ENCODE peak calls at places on chromosome 20, in eight cellular contexts. I is fibroblast of mammary gland, S is IMR-90, G is transverse colon, V is foreskin fibroblast, R is retinal pigment epithelial cell, Y is GM12865, D is cardiac fibroblast. C is an unnamed sample.
A peak's percentile ranks its signal among the peaks of the same experiment; 100 is the strongest.

GRCh38 chr20:17442588-17442987 is 88.6 kb downstream of the BFSP1 start:
- DNase-seq in I (peak; percentile 7), G (no peak), D (no peak), S (no peak), Y (no peak), V (no peak), R (no peak), C (no peak)

GRCh38 chr20:1626528-1627192 is 6.9 kb upstream of the SIRPB1 start:
- DNase-seq in D (no peak), V (no peak), Y (peak; percentile 36), I (no peak), S (no peak), R (no peak), G (no peak), C (no peak)

GRCh38 chr20:57603120-57603519 is 17.1 kb downstream of the ZBP1 start:
- DNase-seq in R (no peak), D (no peak), I (no peak), S (no peak), Y (no peak), G (no peak), V (no peak), C (no peak)

GRCh38 chr20:4041748-4042411 is 26.5 kb upstream of the RNF24 start:
- DNase-seq in D (peak; percentile 98), V (peak; percentile 68), I (peak; percentile 97), Y (no peak), R (peak; percentile 93), G (peak; percentile 90), S (peak; percentile 89), C (peak; percentile 86)

GRCh38 chr20:15895560-15896084 is 677.6 kb downstream of the KIF16B start:
- DNase-seq in R (no peak), S (no peak), V (no peak), I (no peak), Y (peak; percentile 64), G (no peak), D (no peak), C (no peak)

GRCh38 chr20:54114109-54114508 is 43.7 kb upstream of the BCAS1 start:
- DNase-seq in R (no peak), D (no peak), G (no peak), Y (no peak), I (no peak), V (no peak), S (no peak), C (no peak)

GRCh38 chr20:6122873-6123649 is at the start of gene FERMT1:
- DNase-seq in D (peak; percentile 73), R (no peak), G (peak; percentile 82), S (peak; percentile 54), Y (peak; percentile 54), V (peak; percentile 64), I (peak; percentile 66), C (peak; percentile 65)

GRCh38 chr20:56166781-56167465 is 81.6 kb upstream of the MC3R start:
- DNase-seq in S (no peak), V (no peak), I (no peak), G (no peak), D (no peak), R (no peak), Y (no peak), C (no peak)

GRCh38 chr20:34249291-34249690 is 8.1 kb downstream of the ASIP start:
- DNase-seq in V (peak; percentile 63), D (peak; percentile 42), S (peak; percentile 71), G (no peak), R (peak; percentile 43), I (peak; percentile 56), Y (peak; percentile 45), C (peak; percentile 71)

GRCh38 chr20:53142225-53142624 is 170.1 kb downstream of the TSHZ2 start:
- DNase-seq in S (no peak), D (no peak), R (no peak), Y (peak; percentile 27), V (no peak), I (no peak), G (no peak), C (no peak)

GRCh38 chr20:8060977-8061376 is 41.4 kb upstream of the TMX4 start:
- DNase-seq in S (no peak), I (no peak), G (no peak), R (no peak), V (no peak), Y (no peak), D (no peak), C (no peak)

GRCh38 chr20:58710481-58711265 is 18.1 kb downstream of the NPEPL1 start:
- DNase-seq in G (peak; percentile 3), S (no peak), Y (peak; percentile 0), R (no peak), D (no peak), V (no peak), I (no peak), C (no peak)

GRCh38 chr20:48962976-48963730 is 41.6 kb downstream of the ARFGEF2 start:
- DNase-seq in V (no peak), G (peak; percentile 16), D (no peak), R (no peak), S (no peak), Y (no peak), I (no peak), C (no peak)

GRCh38 chr20:19735446-19735845 is 22.6 kb upstream of the RIN2 start:
- DNase-seq in D (peak; percentile 91), Y (peak; percentile 23), V (peak; percentile 88), R (peak; percentile 31), G (peak; percentile 72), I (peak; percentile 91), S (peak; percentile 73), C (peak; percentile 88)

GRCh38 chr20:23763345-23763744 is 12.6 kb upstream of the CST1 start:
- DNase-seq in Y (no peak), V (no peak), I (no peak), R (no peak), D (no peak), G (no peak), S (no peak), C (no peak)

GRCh38 chr20:33684533-33685327 is 1.5 kb downstream of the E2F1 start:
- DNase-seq in R (no peak), Y (peak; percentile 43), D (no peak), V (no peak), I (no peak), G (no peak), S (no peak), C (no peak)

GRCh38 chr20:31962741-31963140 is 5.2 kb upstream of the XKR7 start:
- DNase-seq in S (no peak), R (no peak), V (no peak), Y (no peak), I (no peak), G (no peak), D (no peak), C (no peak)

GRCh38 chr20:38172344-38172743 is 7.3 kb upstream of the TGM2 start:
- DNase-seq in G (no peak), D (peak; percentile 45), R (no peak), I (no peak), Y (no peak), V (no peak), S (peak; percentile 59), C (peak; percentile 30)

GRCh38 chr20:32908334-32909292 is 49.9 kb downstream of the EFCAB8 start:
- DNase-seq in I (no peak), S (no peak), V (no peak), D (no peak), Y (no peak), G (no peak), R (no peak), C (no peak)

GRCh38 chr20:8720089-8720488 is 348.8 kb upstream of the PLCB4 start:
- DNase-seq in D (peak; percentile 33), Y (no peak), S (no peak), R (no peak), I (peak; percentile 23), G (no peak), V (no peak), C (peak; percentile 63)

DNA sequence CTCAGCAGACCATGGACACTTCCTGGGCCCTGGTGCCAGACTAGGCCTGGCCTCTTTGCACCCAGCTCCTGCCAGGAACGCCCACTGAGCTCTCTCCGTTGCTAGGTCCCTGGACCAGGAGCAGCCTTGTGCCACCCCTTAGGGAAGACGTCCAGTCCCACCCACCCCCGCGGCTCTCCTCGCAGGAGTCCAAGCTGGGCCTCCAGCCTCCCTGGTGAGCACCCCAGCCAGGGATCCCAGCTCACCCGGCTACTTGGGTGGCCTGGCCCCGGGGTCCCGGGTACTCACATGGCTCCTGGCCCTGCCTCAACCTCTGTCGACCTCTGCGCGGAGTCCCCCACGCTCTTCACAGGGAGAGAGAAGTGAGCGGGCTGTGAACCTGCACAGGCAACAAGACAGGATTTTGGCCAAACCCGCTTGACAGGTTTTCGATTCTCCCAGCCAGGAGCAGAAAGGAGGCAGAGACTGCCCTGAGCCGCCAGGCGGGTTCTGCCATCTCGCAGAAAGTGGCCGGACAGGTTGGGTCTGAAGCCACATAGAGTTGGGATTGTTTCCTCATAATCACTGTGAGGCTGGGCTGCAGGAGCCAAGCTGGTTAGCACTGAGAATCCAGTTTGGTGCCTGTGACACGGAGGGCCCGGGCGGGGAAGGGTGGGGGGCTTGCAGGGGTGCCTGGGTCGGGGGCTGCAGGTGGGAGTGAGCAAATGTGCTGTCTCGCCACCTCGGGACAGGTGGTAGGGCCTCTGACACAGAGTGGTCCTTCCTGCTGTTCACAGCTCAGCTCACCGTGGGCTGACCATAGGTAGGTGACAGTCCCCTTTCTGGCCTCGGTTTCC is at the start of gene RBBP8NL:
- DNase-seq in S (no peak), Y (no peak), I (no peak), G (peak; percentile 92), D (no peak), V (no peak), R (no peak), C (no peak)
- TF ChIP-seq CTCF in S (no peak), Y (no peak), I (no peak), G (no peak), D (no peak), V (no peak), R (no peak), C (no peak)

DNA sequence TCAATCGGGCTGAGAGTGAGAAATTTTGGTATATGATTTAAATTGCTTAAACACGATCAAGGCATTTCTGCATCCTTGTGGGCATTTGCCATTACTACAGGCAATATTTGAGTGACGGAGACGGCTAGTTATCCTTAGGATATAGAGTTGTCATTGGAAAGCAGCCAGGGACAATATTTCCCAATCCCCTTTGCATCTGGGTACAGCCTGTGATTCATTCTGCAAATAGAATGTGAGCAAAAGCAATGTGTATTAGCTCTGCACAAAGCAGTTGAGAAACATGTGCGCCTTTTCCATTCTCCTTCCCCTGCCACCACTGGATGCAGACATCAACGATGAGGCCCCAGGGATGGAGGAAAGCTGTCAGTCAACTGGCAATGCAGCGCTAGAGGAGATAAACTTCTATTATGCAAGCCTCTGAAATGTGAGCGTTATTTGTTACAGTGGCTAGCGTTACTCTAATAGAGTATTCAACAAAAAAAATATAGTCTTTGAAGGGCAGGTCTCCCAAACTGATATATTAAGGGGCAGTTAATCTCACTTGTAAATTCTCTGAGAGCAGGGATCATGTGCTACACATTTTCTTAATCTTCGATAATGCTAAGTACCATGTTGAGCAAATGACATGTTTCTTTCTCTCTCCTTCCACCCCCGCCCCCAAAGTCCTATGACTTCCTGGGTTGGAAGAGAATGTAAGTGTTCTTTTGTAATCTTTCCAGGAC is 37.1 kb upstream of the NCOA3 start:
- DNase-seq in Y (no peak), G (peak; percentile 50), V (peak; percentile 98), S (peak; percentile 99), R (peak; percentile 68), I (peak; percentile 99), D (peak; percentile 98), C (peak; percentile 98)
- H3K4me3 ChIP-seq in Y (no peak overlapping the region), G (no peak overlapping the region), V (no peak overlapping the region), S (no peak overlapping the region), R (no peak overlapping the region), I (no peak overlapping the region), D (no peak overlapping the region), C (no peak overlapping the region)

GRCh38 chr20:21151791-21152190 is 25.9 kb downstream of the KIZ start:
- DNase-seq in I (no peak), R (no peak), Y (no peak), V (no peak), S (no peak), G (no peak), D (no peak), C (peak; percentile 39)
- TF ChIP-seq CTCF in I (no peak), R (no peak), Y (no peak), V (no peak), S (no peak), G (no peak), D (no peak), C (no peak)

GRCh38 chr20:63537525-63538203 is 488 bp upstream of the PTK6 start:
- DNase-seq in I (peak; percentile 88), Y (peak; percentile 99), V (peak; percentile 93), S (peak; percentile 86), R (peak; percentile 30), D (peak; percentile 94), G (peak; percentile 97), C (peak; percentile 92)
- H3K4me3 ChIP-seq in I (peak overlapping the region; percentile 22), Y (peak overlapping the region; percentile 59), V (peak overlapping the region; percentile 11), S (peak overlapping the region; percentile 12), R (peak overlapping the region; percentile 36), D (peak overlapping the region; percentile 32), G (peak overlapping the region; percentile 45), C (peak overlapping the region; percentile 39)